ENCODE peak calls at places on chromosomes 13 and 19, in ten cellular contexts. B is mammary epithelial cell, H is H1, J is PC-3, P is GM23338, Q is GM23248, T is K562, W is neural progenitor cell, L is HCT116, I is fibroblast of lung. K is an unnamed sample.

GRCh38 chr19:13984186-13984585 is 21.9 kb downstream of the RFX1 start:
- DNase-seq in L (no peak), T (no peak), Q (no peak), W (peak; percentile 33), I (no peak), J (no peak), H (no peak), B (no peak), P (no peak), K (peak; percentile 31)

GRCh38 chr13:111360452-111360851 is 40.0 kb downstream of the TEX29 start:
- DNase-seq in H (no peak), W (no peak), B (no peak), L (no peak), Q (no peak), P (no peak), T (no peak), J (no peak), I (no peak), K (no peak)

GRCh38 chr19:3478409-3479176 is 1.7 kb downstream of the SMIM24 start:
- DNase-seq in Q (no peak), B (no peak), H (no peak), T (peak; percentile 56), I (no peak), J (no peak), P (peak; percentile 49), L (no peak), W (no peak), K (peak; percentile 87)

GRCh38 chr13:24217601-24218281 is 57.2 kb downstream of the SPATA13 start:
- DNase-seq in I (peak; percentile 9), H (no peak), J (peak; percentile 59), P (peak; percentile 19), W (no peak), T (no peak), B (no peak), L (no peak), Q (peak; percentile 28), K (no peak)

GRCh38 chr19:11174336-11174735 is 18.8 kb upstream of the SPC24 start:
- DNase-seq in T (no peak), Q (no peak), J (no peak), L (no peak), I (no peak), P (no peak), B (no peak), H (no peak), W (no peak), K (no peak)

GRCh38 chr19:54206030-54206830 is 5.6 kb downstream of the RPS9 start:
- DNase-seq in I (no peak), H (no peak), P (no peak), L (no peak), Q (no peak), B (no peak), J (no peak), W (no peak), T (peak; percentile 65), K (no peak)

GRCh38 chr19:4379383-4380253 is 20.7 kb downstream of the SH3GL1 start:
- DNase-seq in W (no peak), I (peak; percentile 80), J (peak; percentile 91), H (no peak), L (no peak), Q (peak; percentile 45), P (no peak), B (peak; percentile 99), T (no peak), K (no peak)

GRCh38 chr13:30037766-30038165 is 187.3 kb upstream of the UBL3 start:
- DNase-seq in T (no peak), J (no peak), H (no peak), L (no peak), Q (peak; percentile 57), B (no peak), P (no peak), W (no peak), I (peak; percentile 74), K (no peak)

GRCh38 chr13:41137951-41138350 is 5.3 kb upstream of the KBTBD6 start:
- DNase-seq in T (no peak), J (peak; percentile 81), Q (peak; percentile 64), L (no peak), B (peak; percentile 96), P (no peak), W (no peak), I (peak; percentile 79), H (no peak), K (no peak)

GRCh38 chr19:295687-296370 is 4.6 kb upstream of the PLPP2 start:
- DNase-seq in I (no peak), J (no peak), W (no peak), P (no peak), H (no peak), Q (no peak), T (no peak), L (no peak), B (no peak), K (no peak)

GRCh38 chr13:38519229-38519910 is 167.5 kb upstream of the FREM2 start:
- DNase-seq in P (peak; percentile 20), H (peak; percentile 58), W (no peak), I (no peak), L (no peak), T (no peak), Q (no peak), B (no peak), J (no peak), K (no peak)

DNA sequence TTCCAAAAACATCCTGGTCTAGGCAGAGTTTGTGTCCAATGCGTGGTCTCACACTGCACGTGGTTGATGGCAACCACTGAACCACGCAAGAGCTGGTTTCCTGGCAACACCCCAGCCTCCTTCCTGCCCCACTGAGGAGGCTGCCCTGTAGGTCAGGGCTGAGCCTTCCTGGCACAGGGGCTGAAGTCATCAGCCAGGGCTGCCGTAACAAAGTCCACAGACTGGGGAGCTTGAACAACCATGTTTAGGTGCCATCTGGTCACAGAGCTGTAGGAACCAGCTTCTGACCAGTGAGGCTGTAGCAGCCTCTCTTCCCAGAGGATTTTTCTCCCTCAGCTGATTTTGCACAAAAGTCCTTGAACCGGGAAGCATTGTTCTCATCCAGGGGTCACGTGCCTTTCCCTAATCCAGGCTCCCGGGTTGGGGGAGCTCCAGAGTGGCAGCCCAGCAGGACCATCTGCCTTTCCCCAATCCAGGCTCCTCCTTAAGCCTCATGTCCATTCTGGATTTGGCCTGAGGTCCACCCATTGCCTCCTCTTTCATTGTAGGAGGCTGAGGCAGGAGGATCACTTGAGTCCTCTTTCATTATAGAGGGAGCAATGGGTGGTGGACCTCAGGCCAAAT is 53.9 kb downstream of the CHST8 start:
- DNase-seq in H (no peak), W (peak; percentile 38), J (no peak), P (no peak), I (no peak), Q (no peak), B (no peak), L (no peak), T (no peak), K (no peak)
- H3K4me2 ChIP-seq in H (no peak overlapping the region), W (no peak overlapping the region), J (no peak overlapping the region), P (no peak overlapping the region), I (no peak overlapping the region), Q (no peak overlapping the region), B (no peak overlapping the region), L (no peak overlapping the region), T (no peak overlapping the region), K (no peak overlapping the region)

GRCh38 chr13:49543656-49544055 is 41.7 kb downstream of the RCBTB1 start:
- DNase-seq in W (no peak), T (no peak), Q (no peak), P (no peak), H (no peak), B (no peak), L (no peak), J (no peak), I (no peak), K (no peak)
- TF ChIP-seq EZH2 in W (no peak), T (no peak), Q (no peak), P (no peak), H (no peak), B (no peak), L (no peak), J (no peak), I (no peak), K (no peak)

GRCh38 chr13:36420437-36420891 is 11.8 kb upstream of the CCNA1 start:
- DNase-seq in P (peak; percentile 90), B (peak; percentile 62), H (peak; percentile 87), Q (peak; percentile 80), T (peak; percentile 64), J (peak; percentile 81), W (peak; percentile 83), I (peak; percentile 57), L (peak; percentile 24), K (peak; percentile 82)

GRCh38 chr13:36414461-36414860 is 17.8 kb upstream of the CCNA1 start:
- DNase-seq in B (no peak), P (no peak), H (no peak), T (no peak), L (no peak), W (no peak), Q (no peak), I (no peak), J (no peak), K (no peak)

GRCh38 chr13:36417328-36417727 is 15.0 kb upstream of the CCNA1 start:
- DNase-seq in B (no peak), J (no peak), P (no peak), I (no peak), H (no peak), W (no peak), L (no peak), T (no peak), Q (no peak), K (no peak)

GRCh38 chr13:36421447-36421846 is 10.8 kb upstream of the CCNA1 start:
- DNase-seq in T (no peak), B (peak; percentile 67), H (no peak), Q (peak; percentile 42), L (no peak), I (peak; percentile 60), W (no peak), P (no peak), J (peak; percentile 29), K (peak; percentile 13)

DNA sequence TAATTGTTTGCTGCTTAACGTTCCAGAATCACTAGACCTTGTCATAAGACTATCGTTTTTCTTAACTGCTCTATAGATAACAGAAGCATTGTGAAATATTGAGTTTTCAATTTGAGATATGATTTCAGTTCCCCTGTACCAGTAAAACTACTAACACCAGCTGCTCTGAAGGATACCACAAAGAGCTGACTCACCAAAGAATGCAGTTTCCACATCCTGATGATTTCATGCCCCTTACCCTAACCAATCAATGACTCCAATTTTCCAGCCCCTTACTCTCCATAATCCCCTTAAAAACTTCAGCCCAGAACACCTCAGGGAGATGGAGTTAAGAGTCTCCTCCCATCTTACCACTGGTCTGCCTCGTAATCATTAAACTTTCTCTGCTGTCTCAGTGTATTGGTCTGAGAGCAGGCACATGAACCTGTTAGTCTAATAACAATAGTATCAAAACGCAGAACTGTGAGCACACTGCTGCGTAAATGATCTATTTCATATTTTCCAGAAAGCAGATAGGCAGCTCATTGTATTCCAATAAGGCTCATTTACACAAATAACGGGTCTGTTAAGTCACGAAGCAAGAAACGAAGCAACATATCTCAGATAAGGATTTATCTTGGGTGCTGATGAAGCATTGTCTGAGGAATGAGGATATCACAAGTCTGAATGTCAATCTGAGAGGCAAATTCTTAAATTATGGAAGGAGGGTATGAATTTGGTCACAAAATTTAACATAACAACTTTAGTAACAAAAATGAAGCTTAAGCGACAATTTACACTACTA is 14.1 kb upstream of the CCNA1 start:
- DNase-seq in P (peak; percentile 9), I (peak; percentile 92), B (peak; percentile 57), W (no peak), L (no peak), H (no peak), J (peak; percentile 57), T (no peak), Q (peak; percentile 44), K (peak; percentile 28)
- H3K27ac ChIP-seq in P (no peak overlapping the region), I (no peak overlapping the region), B (no peak overlapping the region), W (no peak overlapping the region), L (no peak overlapping the region), H (no peak overlapping the region), J (no peak overlapping the region), T (no peak overlapping the region), Q (no peak overlapping the region), K (peak overlapping the region; percentile 63)

GRCh38 chr19:38267780-38268430 is 3.5 kb downstream of the SPINT2 start:
- DNase-seq in P (peak; percentile 38), L (no peak), B (peak; percentile 52), H (no peak), Q (no peak), I (no peak), T (no peak), W (no peak), J (peak; percentile 16), K (no peak)
- H3K4me2 ChIP-seq in P (peak overlapping the region; percentile 99), L (peak overlapping the region; percentile 90), B (peak overlapping the region; percentile 89), H (peak overlapping the region; percentile 97), Q (no peak overlapping the region), I (no peak overlapping the region), T (peak overlapping the region; percentile 23), W (peak overlapping the region; percentile 37), J (peak overlapping the region; percentile 85), K (no peak overlapping the region)

K was measured in DND-41.